ENCODE peak calls at places on chromosomes 7 and 10, in nine cellular contexts. Y is foreskin fibroblast, N is psoas muscle, S is glutamatergic neuron, M is ascending aorta, U is lower leg skin, F is astrocyte of the spinal cord, Z is pancreas, H is cardiac muscle cell. W is an unnamed sample.

GRCh38 chr10:14325325-14325955 is 5.3 kb downstream of the FRMD4A start:
- DNase-seq in N (no peak), Z (peak; percentile 40), M (no peak), H (peak; percentile 40), S (peak; percentile 70), Y (peak; percentile 31), U (peak; percentile 22), F (peak; percentile 14), W (peak; percentile 67)

GRCh38 chr7:91089382-91089963 is 174.8 kb upstream of the FZD1 start:
- DNase-seq in F (peak; percentile 59), U (no peak), S (no peak), Z (peak; percentile 9), Y (peak; percentile 72), N (no peak), M (no peak), H (peak; percentile 64), W (no peak)

GRCh38 chr10:7475046-7475860 is 64.4 kb upstream of the SFMBT2 start:
- DNase-seq in Y (peak; percentile 1), U (no peak), Z (peak; percentile 27), M (no peak), H (peak; percentile 12), F (peak; percentile 5), S (peak; percentile 63), N (peak; percentile 63), W (no peak)

GRCh38 chr10:97494863-97495506 is 3.2 kb downstream of the MMS19 start:
- DNase-seq in U (no peak), H (peak; percentile 75), N (no peak), Z (no peak), Y (no peak), M (no peak), F (no peak), S (no peak), W (no peak)

GRCh38 chr7:91398341-91398740 is 134.1 kb downstream of the FZD1 start:
- DNase-seq in S (no peak), N (no peak), F (no peak), H (no peak), U (no peak), Z (no peak), Y (no peak), M (no peak), W (no peak)

GRCh38 chr10:24882047-24882698 is 70.2 kb downstream of the PRTFDC1 start:
- DNase-seq in M (no peak), S (no peak), Y (peak; percentile 26), N (no peak), H (peak; percentile 94), F (peak; percentile 73), Z (no peak), U (peak; percentile 30), W (no peak)

GRCh38 chr7:1664711-1665591 is 5.1 kb upstream of the ELFN1 start:
- DNase-seq in Z (peak; percentile 63), U (no peak), H (peak; percentile 65), S (peak; percentile 94), Y (peak; percentile 79), N (peak; percentile 80), M (peak; percentile 68), F (peak; percentile 58), W (peak; percentile 60)

GRCh38 chr7:38232475-38233366 is 40.7 kb downstream of the TARP start:
- DNase-seq in F (peak; percentile 72), Y (no peak), M (peak; percentile 64), S (no peak), U (no peak), H (peak; percentile 39), Z (no peak), N (peak; percentile 53), W (peak; percentile 40)

GRCh38 chr7:129160161-129160911 is 15.8 kb downstream of the TSPAN33 start:
- DNase-seq in U (no peak), Z (no peak), M (no peak), F (no peak), N (no peak), H (no peak), Y (no peak), S (peak; percentile 39), W (no peak)

GRCh38 chr10:76209135-76209534 is 777.7 kb downstream of the LRMDA start:
- DNase-seq in F (peak; percentile 50), N (no peak), H (no peak), U (no peak), Y (peak; percentile 44), Z (no peak), M (no peak), S (no peak), W (no peak)

GRCh38 chr10:130957978-130958377 is 353.5 kb downstream of the TCERG1L start:
- DNase-seq in S (no peak), H (no peak), M (no peak), N (no peak), F (no peak), Y (no peak), U (no peak), Z (no peak), W (no peak)

GRCh38 chr10:117830832-117831231 is 215.9 kb downstream of the RAB11FIP2 start:
- DNase-seq in U (no peak), M (no peak), Z (no peak), S (no peak), Y (no peak), N (no peak), H (no peak), F (no peak), W (no peak)

GRCh38 chr7:103718482-103719415 is 270.7 kb downstream of the RELN start:
- DNase-seq in Y (no peak), S (no peak), Z (no peak), N (no peak), M (no peak), U (no peak), F (no peak), H (peak; percentile 12), W (no peak)

GRCh38 chr7:101901661-101902491 is 84.5 kb downstream of the CUX1 start:
- DNase-seq in M (no peak), S (no peak), H (peak; percentile 33), Z (no peak), N (peak; percentile 67), U (no peak), Y (peak; percentile 49), F (peak; percentile 44), W (no peak)

GRCh38 chr7:101900103-101900502 is 82.7 kb downstream of the CUX1 start:
- DNase-seq in S (no peak), M (peak; percentile 76), F (no peak), N (peak; percentile 91), Y (peak; percentile 71), U (no peak), H (no peak), Z (no peak), W (no peak)

GRCh38 chr7:101898019-101898575 is 80.7 kb downstream of the CUX1 start:
- DNase-seq in N (peak; percentile 51), M (no peak), H (no peak), F (no peak), Y (peak; percentile 16), S (no peak), U (no peak), Z (no peak), W (no peak)

GRCh38 chr7:101902680-101903504 is 85.5 kb downstream of the CUX1 start:
- DNase-seq in Z (no peak), H (no peak), M (no peak), F (no peak), U (no peak), N (no peak), Y (no peak), S (no peak), W (no peak)

DNA sequence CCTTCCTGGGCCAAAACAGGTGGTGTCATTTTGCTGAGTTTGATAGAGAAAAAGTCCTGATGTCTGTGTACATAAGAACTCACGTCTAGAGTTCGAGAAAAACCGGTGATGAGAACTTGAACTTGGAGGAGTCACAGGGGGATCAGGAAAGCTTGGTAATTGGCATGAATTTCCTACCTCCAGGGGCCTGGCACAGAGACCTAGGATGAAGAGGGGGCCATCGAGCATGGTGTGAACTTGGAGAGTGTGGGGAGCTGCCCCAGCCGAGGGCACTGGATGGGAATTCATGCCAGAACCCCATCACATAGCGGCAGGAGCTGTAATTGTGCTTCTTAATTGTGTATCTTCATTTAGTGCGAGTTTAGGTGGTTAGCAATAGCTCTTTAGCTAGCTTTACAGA is 82.2 kb downstream of the CUX1 start:
- DNase-seq in F (no peak), U (no peak), H (no peak), Y (no peak), Z (no peak), M (no peak), N (no peak), S (no peak), W (no peak)
- TF ChIP-seq CTCF in F (no peak), U (no peak), H (no peak), Y (no peak), Z (no peak), M (no peak), N (no peak), S (no peak), W (no peak)

DNA sequence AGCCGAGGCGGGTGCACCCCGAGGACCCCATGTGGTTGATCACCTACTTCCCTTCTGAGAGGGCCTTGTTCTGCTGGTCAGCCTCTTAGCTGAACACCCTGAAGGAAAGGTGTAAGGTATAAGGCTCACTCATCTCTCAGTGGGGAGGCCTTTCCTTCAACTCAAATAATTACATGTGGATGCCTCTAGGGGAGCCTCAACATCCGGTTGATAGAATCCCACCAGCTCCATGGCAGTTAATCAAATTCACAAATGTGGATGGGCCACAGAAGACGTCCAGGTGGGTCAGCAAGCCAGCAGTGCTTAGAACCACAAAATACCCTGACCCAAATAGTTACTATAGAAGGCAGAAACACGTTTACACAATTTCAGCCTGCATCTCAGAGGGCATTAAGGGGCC is 37.7 kb upstream of the ZNF32 start:
- DNase-seq in U (no peak), Y (no peak), Z (no peak), N (no peak), S (no peak), H (no peak), F (no peak), M (no peak), W (no peak)
- TF ChIP-seq CTCF in U (no peak), Y (no peak), Z (no peak), N (no peak), S (no peak), H (peak; percentile 14), F (peak; percentile 5), M (no peak), W (no peak)

GRCh38 chr10:129332476-129332875 is 134.6 kb upstream of the MGMT start:
- DNase-seq in Z (no peak), H (peak; percentile 54), M (no peak), N (no peak), F (no peak), U (no peak), S (peak; percentile 55), Y (no peak), W (no peak)
- TF ChIP-seq CTCF in Z (no peak), H (peak; percentile 65), M (no peak), N (peak; percentile 36), F (peak; percentile 20), U (no peak), S (peak; percentile 80), Y (no peak), W (no peak)

DNA sequence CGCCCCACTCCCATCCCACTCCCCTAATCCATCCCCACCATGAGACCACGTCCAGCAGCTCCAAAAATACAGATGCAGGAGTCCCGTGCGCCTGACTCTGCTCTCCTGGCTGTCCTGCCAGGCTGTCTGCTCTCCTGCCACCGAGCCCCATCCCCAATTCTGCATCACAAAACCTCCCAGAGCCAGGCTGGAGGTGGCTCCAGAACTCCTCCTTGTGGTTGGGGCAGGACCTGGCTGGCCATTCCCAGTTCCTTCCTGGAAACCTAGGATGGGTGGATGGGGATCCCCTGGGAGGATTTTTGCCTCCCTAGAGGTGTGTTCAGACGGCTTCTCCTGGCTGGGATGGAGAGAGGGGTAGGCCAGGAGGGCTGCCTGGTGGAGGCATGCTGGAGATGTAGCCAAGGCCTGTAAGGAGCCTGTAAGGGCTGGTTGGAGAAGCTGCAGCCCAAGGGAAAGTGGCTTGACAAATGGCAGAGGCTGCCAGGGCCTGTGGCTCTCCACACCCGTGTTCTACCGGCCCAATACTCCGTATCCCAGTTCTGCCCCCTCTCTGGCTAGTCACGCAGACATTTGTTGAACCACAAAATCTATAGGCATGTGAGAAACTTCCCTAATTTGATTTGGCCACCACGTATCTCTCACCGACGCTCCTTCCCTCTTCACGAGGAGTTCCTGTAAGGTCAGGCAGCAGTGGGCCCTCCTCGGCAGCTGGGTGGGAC is 99.3 kb downstream of the ARHGAP22 start:
- DNase-seq in U (no peak), N (no peak), Y (no peak), H (no peak), Z (no peak), M (peak; percentile 55), S (no peak), F (no peak), W (peak; percentile 17)
- TF ChIP-seq CTCF in U (no peak), N (no peak), Y (peak; percentile 22), H (peak; percentile 23), Z (no peak), M (no peak), S (no peak), F (peak; percentile 27), W (no peak)

W was measured in stomach.